ENCODE peak calls at places on chromosome 3, in five cellular contexts. Z is endothelial cell of umbilical vein, Y is substantia nigra, T is SK-N-DZ, H is Calu3. N is an unnamed sample.

GRCh38 chr3:69032137-69032536 is 18.7 kb upstream of the EOGT start:
- DNase-seq in Z (peak; percentile 74), Y (no peak), T (peak; percentile 86), H (no peak), N (no peak)

GRCh38 chr3:151003024-151003771 is 30.7 kb upstream of the CLRN1 start:
- DNase-seq in Z (no peak), Y (no peak), T (no peak), H (peak; percentile 11), N (no peak)

GRCh38 chr3:72035606-72036005 is 250.7 kb upstream of the PROK2 start:
- DNase-seq in Z (no peak), Y (no peak), T (no peak), H (no peak), N (no peak)

GRCh38 chr3:175149675-175150074 is 290.5 kb downstream of the NAALADL2 start:
- DNase-seq in Z (no peak), Y (no peak), T (peak; percentile 41), H (peak; percentile 92), N (no peak)

GRCh38 chr3:16511561-16512434 is 1.7 kb downstream of the RFTN1 start:
- DNase-seq in Z (peak; percentile 83), Y (no peak), T (no peak), H (no peak), N (peak; percentile 70)

GRCh38 chr3:147313513-147313912 is 92.8 kb downstream of the ZIC4 start:
- DNase-seq in Z (no peak), Y (no peak), T (no peak), H (no peak), N (no peak)

GRCh38 chr3:115148142-115148790 is 1.2 kb upstream of the ZBTB20 start:
- DNase-seq in Z (no peak), Y (no peak), T (no peak), H (no peak), N (no peak)

GRCh38 chr3:125119752-125120369 is 64.1 kb upstream of the HEG1 start:
- DNase-seq in Z (no peak), Y (no peak), T (no peak), H (no peak), N (no peak)

GRCh38 chr3:139388961-139389551 is 391 bp downstream of the COPB2 start:
- DNase-seq in Z (no peak), Y (no peak), T (no peak), H (no peak), N (peak; percentile 2)

GRCh38 chr3:38562467-38562925 is 66.4 kb downstream of the EXOG start:
- DNase-seq in Z (no peak), Y (no peak), T (no peak), H (no peak), N (no peak)

GRCh38 chr3:145857956-145858355 is 303.0 kb downstream of the PLOD2 start:
- DNase-seq in Z (peak; percentile 71), Y (no peak), T (no peak), H (peak; percentile 34), N (no peak)

GRCh38 chr3:120432105-120432860 is 18.5 kb downstream of the FSTL1 start:
- DNase-seq in Z (no peak), Y (no peak), T (no peak), H (no peak), N (no peak)

GRCh38 chr3:9398715-9399708 is 1.6 kb downstream of the SETD5 start:
- DNase-seq in Z (peak; percentile 65), Y (no peak), T (peak; percentile 54), H (no peak), N (no peak)

GRCh38 chr3:132721479-132722164 is 587 bp downstream of the NPHP3 start:
- DNase-seq in Z (no peak), Y (peak; percentile 49), T (peak; percentile 75), H (peak; percentile 85), N (peak; percentile 8)

GRCh38 chr3:43006825-43007224 is 27.7 kb downstream of the GASK1A start:
- DNase-seq in Z (no peak), Y (no peak), T (no peak), H (no peak), N (no peak)

GRCh38 chr3:115766587-115767492 is 143.5 kb downstream of the GAP43 start:
- DNase-seq in Z (no peak), Y (no peak), T (no peak), H (no peak), N (no peak)

GRCh38 chr3:9373443-9373842 is 10.6 kb downstream of the THUMPD3 start:
- DNase-seq in Z (no peak), Y (no peak), T (no peak), H (no peak), N (no peak)

N was measured in T follicular helper cell.